ENCODE peak calls at places on chromosome 17, in nine cellular contexts. F, I, E, S, L, D, X, G and W are unnamed samples. For H3K4me1, the result is how much of the 10 kb centered on the place peaks cover.

GRCh38 chr17:80656590-80656989 is 112.0 kb downstream of the RPTOR start:
- DNase-seq in I (no peak), F (no peak), G (no peak), L (no peak), S (no peak), E (no peak), X (no peak), D (no peak), W (peak)

GRCh38 chr17:75404223-75404738 is 1.2 kb downstream of the GRB2 start:
- DNase-seq in X (peak), D (no peak), I (peak), F (peak), L (peak), E (peak), G (peak), S (peak), W (peak)

GRCh38 chr17:6021627-6022026 is 48.6 kb upstream of the WSCD1 start:
- DNase-seq in D (no peak), G (no peak), L (no peak), X (no peak), S (no peak), I (no peak), E (no peak), F (no peak), W (no peak)

GRCh38 chr17:8439681-8440080 is 4.0 kb downstream of the NDEL1 start:
- DNase-seq in X (no peak), D (no peak), I (no peak), L (no peak), E (no peak), G (no peak), S (no peak), F (no peak), W (no peak)

GRCh38 chr17:20226814-20227482 is 217.8 kb downstream of the SPECC1 start:
- DNase-seq in D (peak), L (peak), F (peak), S (peak), I (peak), E (peak), X (peak), G (peak), W (peak)

GRCh38 chr17:38960402-38960801 is 6.8 kb downstream of the FBXO47 start:
- DNase-seq in E (no peak), S (no peak), D (no peak), X (no peak), F (no peak), I (no peak), L (no peak), G (peak), W (no peak)

GRCh38 chr17:66737524-66737923 is 97.4 kb upstream of the CACNG5 start:
- DNase-seq in S (peak), X (no peak), F (no peak), E (no peak), L (no peak), G (no peak), D (no peak), I (no peak), W (peak)

GRCh38 chr17:5971969-5972368 is 98.2 kb upstream of the WSCD1 start:
- DNase-seq in E (no peak), F (no peak), G (no peak), S (peak), D (no peak), I (no peak), L (no peak), X (no peak), W (no peak)

GRCh38 chr17:48547839-48548686 is 3.2 kb upstream of the HOXB2 start:
- DNase-seq in L (no peak), X (no peak), F (no peak), I (no peak), D (no peak), G (no peak), S (no peak), E (no peak), W (peak)

GRCh38 chr17:63249256-63250006 is 196.7 kb downstream of the CYB561 start:
- DNase-seq in F (no peak), L (no peak), D (no peak), G (no peak), X (no peak), I (no peak), E (no peak), S (no peak), W (no peak)

GRCh38 chr17:76909971-76910760 is 42.0 kb downstream of the MGAT5B start:
- DNase-seq in F (peak), G (peak), D (no peak), E (peak), L (no peak), S (peak), X (peak), I (peak), W (peak)

GRCh38 chr17:19579867-19580565 is 46.4 kb downstream of the SLC47A1 start:
- DNase-seq in D (no peak), X (no peak), I (no peak), S (peak), F (peak), L (no peak), G (no peak), E (peak), W (peak)

GRCh38 chr17:45138911-45139532 is 3.5 kb downstream of the ACBD4 start:
- DNase-seq in G (no peak), D (no peak), F (no peak), S (peak), L (no peak), E (no peak), I (no peak), X (no peak), W (peak)

GRCh38 chr17:38868095-38868967 is 1.5 kb upstream of the LASP1 start:
- DNase-seq in L (peak), E (peak), X (peak), I (peak), F (no peak), G (peak), D (no peak), S (peak), W (peak)

GRCh38 chr17:71114911-71115668 is 945.8 kb downstream of the KCNJ2 start:
- DNase-seq in I (no peak), X (no peak), L (no peak), D (no peak), G (no peak), E (no peak), F (no peak), S (no peak), W (no peak)

GRCh38 chr17:40348136-40348504 is 16.4 kb downstream of the GJD3 start:
- DNase-seq in I (no peak), L (no peak), D (no peak), G (no peak), E (no peak), S (no peak), X (no peak), F (no peak), W (no peak)

GRCh38 chr17:37064166-37064565 is 115.4 kb downstream of the AATF start:
- DNase-seq in F (no peak), E (no peak), X (no peak), I (no peak), G (no peak), S (no peak), D (no peak), L (no peak), W (no peak)

GRCh38 chr17:21394265-21394664 is 18.1 kb downstream of the KCNJ12 start:
- DNase-seq in G (no peak), D (no peak), L (no peak), X (no peak), I (peak), S (no peak), E (no peak), F (no peak), W (no peak)

GRCh38 chr17:76345377-76345945 is 8.3 kb downstream of the PRPSAP1 start:
- DNase-seq in L (no peak), D (peak), E (peak), X (no peak), I (no peak), F (peak), G (no peak), S (no peak), W (no peak)

GRCh38 chr17:259341-259976 is 78.0 kb upstream of the DOC2B start:
- DNase-seq in G (no peak), X (no peak), E (peak), S (peak), L (no peak), D (peak), I (no peak), F (peak), W (peak)

GRCh38 chr17:67628580-67629013 is 89.1 kb upstream of the NOL11 start:
- DNase-seq in D (no peak), G (no peak), L (no peak), I (peak), E (no peak), X (no peak), S (peak), F (peak), W (peak)

GRCh38 chr17:19897108-19897854 is 29.5 kb upstream of the ULK2 start:
- DNase-seq in X (peak), G (no peak), I (peak), D (peak), E (peak), F (no peak), L (peak), S (no peak), W (peak)

GRCh38 chr17:70105641-70106040 is 30.6 kb downstream of the KCNJ16 start:
- DNase-seq in S (no peak), I (no peak), F (no peak), G (no peak), D (no peak), L (no peak), E (no peak), X (no peak), W (no peak)

GRCh38 chr17:2218426-2218825 is 85.2 kb downstream of the SMG6 start:
- DNase-seq in F (no peak), G (no peak), S (no peak), X (no peak), D (no peak), I (no peak), L (no peak), E (no peak), W (no peak)

GRCh38 chr17:44905006-44906000 is 6.1 kb upstream of the EFTUD2 start:
- DNase-seq in G (no peak), E (no peak), F (no peak), X (peak), S (no peak), L (no peak), I (no peak), D (no peak), W (no peak)

GRCh38 chr17:9645858-9646555 is 690 bp downstream of the USP43 start:
- DNase-seq in X (peak), G (no peak), S (peak), L (no peak), D (peak), I (peak), F (peak), E (peak), W (peak)

GRCh38 chr17:29180788-29181160 is 576 bp upstream of the MYO18A start:
- DNase-seq in D (no peak), S (no peak), G (no peak), X (no peak), E (no peak), L (no peak), F (no peak), I (no peak), W (no peak)

GRCh38 chr17:29181226-29181625 is 1.0 kb upstream of the MYO18A start:
- DNase-seq in E (no peak), G (no peak), F (no peak), X (no peak), L (no peak), I (no peak), S (no peak), D (no peak), W (no peak)

GRCh38 chr17:29178750-29179231 is 1.4 kb downstream of the MYO18A start:
- DNase-seq in X (peak), S (peak), I (peak), F (no peak), D (no peak), E (no peak), G (no peak), L (no peak), W (no peak)

GRCh38 chr17:29179232-29180036 is 764 bp downstream of the MYO18A start:
- DNase-seq in G (no peak), L (no peak), E (peak), F (peak), D (no peak), X (peak), S (peak), I (peak), W (peak)

GRCh38 chr17:29180051-29180787 is at the start of gene MYO18A:
- DNase-seq in F (peak), I (peak), D (peak), X (peak), E (peak), S (peak), L (peak), G (peak), W (peak)
- H3K27ac ChIP-seq in F (peak), I (peak), D (peak), X (peak), E (peak), S (peak), L (peak), G (no peak), W (peak)

DNA sequence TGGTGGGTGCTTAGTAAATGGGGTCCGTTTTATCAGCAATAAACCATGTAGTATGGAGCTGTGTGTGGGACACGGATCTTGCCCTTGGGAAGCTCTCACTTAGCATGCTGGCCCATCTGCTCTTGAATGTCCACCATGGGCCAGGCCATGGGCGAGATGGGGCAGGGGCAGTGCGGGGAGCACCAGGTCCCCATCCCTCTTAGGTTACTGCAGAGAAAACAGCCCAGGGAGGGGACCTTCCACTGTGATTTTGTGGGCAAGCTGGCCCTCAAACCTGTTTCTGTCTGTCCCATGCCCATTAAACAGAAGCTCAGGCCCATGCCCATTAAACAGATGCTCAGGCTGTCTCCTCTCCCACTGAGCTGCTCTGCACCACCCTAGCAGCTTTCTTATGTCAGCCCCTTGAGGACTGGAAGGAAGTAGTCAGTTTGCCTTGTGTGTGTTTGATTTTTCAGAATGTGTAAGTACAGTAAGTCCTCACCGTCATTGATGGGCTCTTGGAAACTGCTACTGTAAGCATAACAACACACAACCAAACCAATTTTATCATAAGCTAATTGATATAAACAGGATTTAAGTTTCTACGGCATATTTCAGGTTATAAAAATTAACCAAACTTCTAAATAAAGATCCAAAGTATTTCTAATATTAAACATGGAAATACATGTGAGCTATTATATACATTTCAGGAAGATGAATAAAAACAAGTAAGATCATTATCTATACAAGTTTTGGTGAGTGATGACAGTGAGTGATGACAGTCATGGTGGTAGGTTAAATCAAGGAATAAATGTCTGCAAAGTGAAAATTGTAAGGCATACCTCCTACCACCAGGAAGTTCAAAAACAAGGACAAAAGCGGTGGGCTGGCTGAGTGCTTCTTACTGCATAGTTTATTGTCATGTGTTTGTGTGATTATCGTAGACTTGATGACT is 11.5 kb downstream of the MPRIP start:
- DNase-seq in F (no peak), X (no peak), D (peak), I (no peak), S (no peak), E (no peak), L (no peak), G (no peak), W (no peak)
- H3K4me1 ChIP-seq in F (half or more), X (half or more), D (under half), I (half or more), S (under half), E (under half), L (half or more), G (under half), W (under half)

GRCh38 chr17:82339634-82340580 is 6.3 kb upstream of the SECTM1 start:
- DNase-seq in F (peak), L (no peak), S (no peak), I (peak), X (no peak), G (no peak), D (no peak), E (no peak), W (no peak)
- H3K27ac ChIP-seq in F (peak), L (no peak), S (no peak), I (peak), X (peak), G (no peak), D (peak), E (no peak), W (no peak)

GRCh38 chr17:81869221-81870154 is 1.6 kb downstream of the ARHGDIA start:
- DNase-seq in I (peak), S (peak), X (peak), G (no peak), E (peak), D (no peak), L (no peak), F (no peak), W (peak)
- H3K4me1 ChIP-seq in I (under half), S (under half), X (half or more), G (under half), E (half or more), D (under half), L (half or more), F (half or more), W (under half)

GRCh38 chr17:31843382-31843780 is 15.7 kb downstream of the COPRS start:
- DNase-seq in S (no peak), E (no peak), F (no peak), D (no peak), G (no peak), X (no peak), L (no peak), I (no peak), W (no peak)
- H3K27ac ChIP-seq in S (no peak), E (peak), F (peak), D (peak), G (no peak), X (peak), L (no peak), I (no peak), W (peak)

GRCh38 chr17:4313482-4314114 is 49.8 kb upstream of the ANKFY1 start:
- DNase-seq in X (no peak), S (no peak), I (no peak), D (no peak), G (no peak), E (no peak), F (no peak), L (no peak), W (no peak)
- H3K4me1 ChIP-seq in X (half or more), S (under half), I (under half), D (under half), G (under half), E (under half), F (half or more), L (under half), W (under half)

DNA sequence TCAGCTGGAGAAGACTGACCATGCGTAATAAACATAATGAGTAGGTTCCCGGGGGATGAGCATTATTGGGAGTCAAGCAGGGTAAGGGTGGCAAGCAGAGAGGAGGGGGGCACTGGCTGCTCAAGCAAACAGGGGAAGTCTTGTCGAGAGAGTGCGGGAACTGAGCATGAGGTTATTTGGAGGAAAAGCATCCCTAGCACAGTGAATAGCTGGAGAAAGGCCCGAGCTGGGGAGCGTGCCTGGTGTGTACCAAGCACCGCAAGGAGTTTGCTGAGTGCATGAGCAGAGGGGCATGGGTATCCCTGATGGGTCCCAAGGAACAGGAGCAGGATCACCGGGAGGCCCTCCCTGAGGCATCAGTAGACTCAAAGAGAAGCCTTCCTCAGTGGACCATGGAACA is 17.2 kb downstream of the CYTH1 start:
- DNase-seq in E (no peak), F (no peak), I (no peak), D (no peak), L (no peak), G (no peak), X (no peak), S (no peak), W (no peak)
- H3K27ac ChIP-seq in E (no peak), F (no peak), I (no peak), D (no peak), L (no peak), G (no peak), X (no peak), S (no peak), W (no peak)

GRCh38 chr17:27548369-27548768 is 82.6 kb upstream of the LGALS9 start:
- DNase-seq in L (no peak), D (no peak), S (no peak), F (no peak), E (no peak), I (no peak), G (no peak), X (no peak), W (no peak)

GRCh38 chr17:27544350-27545131 is 86.4 kb upstream of the LGALS9 start:
- DNase-seq in S (no peak), L (no peak), I (no peak), F (no peak), G (peak), X (no peak), D (no peak), E (no peak), W (peak)

GRCh38 chr17:27547301-27547683 is 83.7 kb upstream of the LGALS9 start:
- DNase-seq in S (no peak), I (no peak), D (no peak), L (no peak), F (no peak), X (no peak), G (no peak), E (no peak), W (no peak)

GRCh38 chr17:27545562-27546229 is 85.3 kb upstream of the LGALS9 start:
- DNase-seq in S (no peak), F (no peak), L (no peak), E (no peak), G (no peak), I (no peak), X (no peak), D (no peak), W (peak)

DNA sequence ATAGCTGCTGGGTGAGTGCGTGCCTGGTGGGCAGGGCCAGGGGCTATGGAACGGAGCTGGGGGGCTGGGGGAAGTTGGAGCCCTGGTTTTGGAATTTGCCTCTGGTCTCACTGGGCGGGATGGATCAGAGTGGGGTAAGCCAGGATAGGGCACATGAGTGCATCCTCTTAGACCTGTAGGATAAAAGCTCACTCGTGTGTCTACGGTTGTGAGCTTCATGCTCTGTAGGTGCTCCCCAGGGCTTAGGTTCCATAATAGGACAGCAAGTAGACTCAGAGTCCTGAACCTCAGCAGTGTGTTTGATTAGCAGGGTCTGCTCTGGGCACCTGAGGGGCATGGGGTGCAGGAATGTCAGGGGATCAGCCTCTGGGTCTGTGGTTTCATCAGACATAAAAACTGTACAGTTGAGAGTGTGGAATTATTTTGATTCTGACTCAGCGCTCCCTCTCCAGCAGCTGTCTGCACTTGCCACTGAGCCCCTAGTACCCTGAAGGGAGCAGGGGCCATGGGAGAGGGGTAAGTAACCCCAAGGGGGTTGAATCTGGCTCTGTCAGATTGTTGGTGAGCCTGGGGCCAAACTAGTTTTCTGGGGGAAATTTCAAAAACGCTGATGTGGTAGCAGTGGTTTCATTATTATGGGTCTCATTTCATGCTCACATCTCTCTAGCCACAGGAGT is 84.2 kb upstream of the LGALS9 start:
- DNase-seq in G (no peak), E (no peak), I (no peak), D (no peak), X (no peak), F (no peak), L (no peak), S (no peak), W (peak)
- H3K4me1 ChIP-seq in G (under half), E (under half), I (half or more), D (under half), X (under half), F (under half), L (under half), S (under half), W (under half)